ENCODE peak calls at places on chromosome 22, in five cellular contexts. X is CD4-positive, alpha-beta memory T cell; P is NCI-H510A; Z is GM12865; D is T follicular helper cell. W is an unnamed sample.

GRCh38 chr22:20268350-20269012 is 363 bp upstream of the RTN4R start:
- DNase-seq in X (peak), P (no peak), Z (peak), D (peak), W (peak)

GRCh38 chr22:37822079-37822833 is 926 bp upstream of the GALR3 start:
- DNase-seq in X (no peak), P (peak), Z (no peak), D (no peak), W (no peak)

GRCh38 chr22:21984793-21985192 is 2.2 kb upstream of the TOP3B start:
- DNase-seq in X (no peak), P (no peak), Z (peak), D (no peak), W (no peak)

GRCh38 chr22:49770454-49771265 is 57.0 kb downstream of the BRD1 start:
- DNase-seq in X (no peak), P (no peak), Z (no peak), D (no peak), W (peak)

GRCh38 chr22:44664149-44664548 is 37.9 kb upstream of the PRR5 start:
- DNase-seq in X (peak), P (no peak), Z (peak), D (peak), W (peak)

GRCh38 chr22:32396746-32397145 is 15.3 kb downstream of the RTCB start:
- DNase-seq in X (no peak), P (no peak), Z (no peak), D (no peak), W (no peak)

GRCh38 chr22:39900306-39901227 is at the start of gene GRAP2:
- DNase-seq in X (peak), P (no peak), Z (peak), D (peak), W (peak)

GRCh38 chr22:20062766-20063083 is 17.3 kb upstream of the DGCR8 start:
- DNase-seq in X (no peak), P (no peak), Z (no peak), D (no peak), W (no peak)

GRCh38 chr22:25120093-25120561 is 79.5 kb upstream of the CRYBB3 start:
- DNase-seq in X (no peak), P (no peak), Z (no peak), D (no peak), W (no peak)

GRCh38 chr22:38618682-38619081 is 37.5 kb downstream of the FAM227A start:
- DNase-seq in X (no peak), P (no peak), Z (no peak), D (no peak), W (no peak)

GRCh38 chr22:21857501-21857914 is 9.9 kb downstream of the MAPK1 start:
- DNase-seq in X (no peak), P (no peak), Z (peak), D (no peak), W (no peak)

GRCh38 chr22:37230673-37231405 is 13.2 kb downstream of the RAC2 start:
- DNase-seq in X (peak), P (no peak), Z (peak), D (peak), W (peak)

GRCh38 chr22:29477919-29478318 is 2.1 kb upstream of the NEFH start:
- DNase-seq in X (no peak), P (peak), Z (no peak), D (no peak), W (no peak)

GRCh38 chr22:43133401-43133800 is 9.8 kb downstream of the MCAT start:
- DNase-seq in X (no peak), P (no peak), Z (no peak), D (no peak), W (no peak)

GRCh38 chr22:43433904-43434600 is 22.2 kb downstream of the MPPED1 start:
- DNase-seq in X (no peak), P (no peak), Z (no peak), D (no peak), W (no peak)

GRCh38 chr22:19527321-19527721 is 3.1 kb upstream of the CLDN5 start:
- DNase-seq in X (no peak), P (no peak), Z (no peak), D (no peak), W (no peak)

GRCh38 chr22:19291218-19291579 is 320 bp downstream of the CLTCL1 start:
- DNase-seq in X (no peak), P (no peak), Z (peak), D (no peak), W (peak)

GRCh38 chr22:43996170-43996980 is 27.7 kb upstream of the PARVB start:
- DNase-seq in X (peak), P (no peak), Z (peak), D (peak), W (peak)

GRCh38 chr22:23192133-23192532 is 11.8 kb downstream of the BCR start:
- DNase-seq in X (no peak), P (peak), Z (no peak), D (no peak), W (no peak)

GRCh38 chr22:19598054-19598855 is 74.0 kb upstream of the CLDN5 start:
- DNase-seq in X (peak), P (no peak), Z (no peak), D (no peak), W (peak)

GRCh38 chr22:29408925-29409324 is 20.6 kb upstream of the AP1B1 start:
- DNase-seq in X (no peak), P (no peak), Z (no peak), D (no peak), W (no peak)

GRCh38 chr22:36180038-36180880 is 19.7 kb upstream of the APOL3 start:
- DNase-seq in X (peak), P (no peak), Z (peak), D (peak), W (peak)

GRCh38 chr22:45818130-45819085 is 146.8 kb downstream of the ATXN10 start:
- DNase-seq in X (no peak), P (no peak), Z (no peak), D (no peak), W (no peak)

GRCh38 chr22:40421941-40422340 is 51.5 kb downstream of the SGSM3 start:
- DNase-seq in X (no peak), P (no peak), Z (no peak), D (no peak), W (no peak)

GRCh38 chr22:30408388-30409101 is 11.7 kb downstream of the SEC14L2 start:
- DNase-seq in X (no peak), P (no peak), Z (no peak), D (no peak), W (no peak)

GRCh38 chr22:44931077-44931540 is 78.7 kb downstream of the PHF21B start:
- DNase-seq in X (no peak), P (no peak), Z (no peak), D (no peak), W (no peak)

GRCh38 chr22:49775191-49776052 is 52.3 kb downstream of the BRD1 start:
- DNase-seq in X (no peak), P (no peak), Z (no peak), D (no peak), W (no peak)

GRCh38 chr22:29400576-29400975 is 12.2 kb upstream of the AP1B1 start:
- DNase-seq in X (no peak), P (no peak), Z (no peak), D (no peak), W (no peak)

GRCh38 chr22:49971232-49972162 is 10.9 kb downstream of the PIM3 start:
- DNase-seq in X (peak), P (no peak), Z (no peak), D (no peak), W (no peak)

GRCh38 chr22:50300620-50301257 is 6.7 kb downstream of the PLXNB2 start:
- DNase-seq in X (no peak), P (no peak), Z (no peak), D (no peak), W (no peak)

GRCh38 chr22:44032126-44032730 is 8.1 kb downstream of the PARVB start:
- DNase-seq in X (no peak), P (no peak), Z (no peak), D (no peak), W (no peak)

GRCh38 chr22:38300197-38300945 is 16.9 kb downstream of the CSNK1E start:
- DNase-seq in X (no peak), P (no peak), Z (no peak), D (no peak), W (no peak)

GRCh38 chr22:19664406-19664805 is 49.9 kb upstream of the SEPTIN5 start:
- DNase-seq in X (no peak), P (no peak), Z (no peak), D (no peak), W (no peak)

GRCh38 chr22:45208993-45209838 is 31.5 kb downstream of the KIAA0930 start:
- DNase-seq in X (peak), P (no peak), Z (no peak), D (peak), W (no peak)

GRCh38 chr22:49687333-49687732 is 140.3 kb downstream of the BRD1 start:
- DNase-seq in X (no peak), P (no peak), Z (no peak), D (no peak), W (no peak)

W was measured in CD4-positive, CD25-positive, alpha-beta regulatory T cell.